ENCODE peak calls at places on chromosomes 4 and X, in seven cellular contexts. One of them, this sample, is unnamed.
A peak's percentile ranks its signal among the peaks of the same experiment; 100 is the strongest.

GRCh38 chrX:103356023-103356798 is at the start of gene TCEAL9:
- DNase-seq in spleen: no peak
- DNase-seq in fibroblast of lung: peak; percentile 88
- DNase-seq in IMR-90: peak; percentile 83
- DNase-seq in left lung: no peak
- DNase-seq in K562: peak; percentile 14
- DNase-seq in prostate gland: peak; percentile 40
- DNase-seq in this sample: peak; percentile 30

GRCh38 chr4:153610623-153611376 is 73.3 kb upstream of the TLR2 start:
- DNase-seq in fibroblast of lung: no peak
- DNase-seq in prostate gland: no peak
- DNase-seq in K562: no peak
- DNase-seq in spleen: no peak
- DNase-seq in IMR-90: no peak
- DNase-seq in left lung: no peak
- DNase-seq in this sample: no peak

GRCh38 chr4:157713342-157713741 is 459.5 kb downstream of the GASK1B start:
- DNase-seq in fibroblast of lung: no peak
- DNase-seq in left lung: no peak
- DNase-seq in K562: no peak
- DNase-seq in spleen: no peak
- DNase-seq in prostate gland: no peak
- DNase-seq in IMR-90: no peak
- DNase-seq in this sample: no peak

GRCh38 chr4:112560084-112560483 is 44.1 kb upstream of the NEUROG2 start:
- DNase-seq in spleen: no peak
- DNase-seq in left lung: no peak
- DNase-seq in prostate gland: no peak
- DNase-seq in K562: no peak
- DNase-seq in IMR-90: no peak
- DNase-seq in fibroblast of lung: no peak
- DNase-seq in this sample: no peak

GRCh38 chr4:42428036-42428435 is 30.7 kb downstream of the SHISA3 start:
- DNase-seq in IMR-90: no peak
- DNase-seq in prostate gland: no peak
- DNase-seq in fibroblast of lung: no peak
- DNase-seq in spleen: no peak
- DNase-seq in K562: no peak
- DNase-seq in left lung: no peak
- DNase-seq in this sample: no peak

GRCh38 chr4:26021417-26022345 is 107.7 kb downstream of the SMIM20 start:
- DNase-seq in left lung: no peak
- DNase-seq in prostate gland: no peak
- DNase-seq in spleen: no peak
- DNase-seq in fibroblast of lung: peak; percentile 32
- DNase-seq in IMR-90: no peak
- DNase-seq in K562: no peak
- DNase-seq in this sample: no peak

GRCh38 chr4:126344472-126344871 is 1029.7 kb downstream of the FAT4 start:
- DNase-seq in spleen: no peak
- DNase-seq in prostate gland: no peak
- DNase-seq in IMR-90: no peak
- DNase-seq in fibroblast of lung: no peak
- DNase-seq in K562: no peak
- DNase-seq in left lung: no peak
- DNase-seq in this sample: no peak

GRCh38 chr4:86160423-86160822 is 199.4 kb downstream of the MAPK10 start:
- DNase-seq in fibroblast of lung: no peak
- DNase-seq in spleen: no peak
- DNase-seq in IMR-90: no peak
- DNase-seq in left lung: no peak
- DNase-seq in prostate gland: no peak
- DNase-seq in K562: no peak
- DNase-seq in this sample: no peak

GRCh38 chrX:24341795-24342194 is 18.6 kb upstream of the SUPT20HL1 start:
- DNase-seq in K562: no peak
- DNase-seq in left lung: no peak
- DNase-seq in prostate gland: no peak
- DNase-seq in IMR-90: peak; percentile 81
- DNase-seq in spleen: no peak
- DNase-seq in fibroblast of lung: no peak
- DNase-seq in this sample: no peak

GRCh38 chr4:8329560-8329858 is 60.0 kb downstream of the HTRA3 start:
- DNase-seq in left lung: no peak
- DNase-seq in spleen: peak; percentile 48
- DNase-seq in fibroblast of lung: no peak
- DNase-seq in K562: no peak
- DNase-seq in prostate gland: no peak
- DNase-seq in IMR-90: no peak
- DNase-seq in this sample: no peak

GRCh38 chr4:6493668-6494304 is 21.4 kb upstream of the PPP2R2C start:
- DNase-seq in fibroblast of lung: peak; percentile 6
- DNase-seq in left lung: no peak
- DNase-seq in spleen: no peak
- DNase-seq in IMR-90: peak; percentile 3
- DNase-seq in prostate gland: no peak
- DNase-seq in K562: no peak
- DNase-seq in this sample: peak; percentile 18

GRCh38 chr4:107153956-107154355 is 117.8 kb upstream of the DKK2 start:
- DNase-seq in spleen: no peak
- DNase-seq in K562: no peak
- DNase-seq in IMR-90: no peak
- DNase-seq in fibroblast of lung: no peak
- DNase-seq in left lung: no peak
- DNase-seq in prostate gland: no peak
- DNase-seq in this sample: no peak

GRCh38 chrX:123731258-123731986 is 1.4 kb downstream of the THOC2 start:
- DNase-seq in prostate gland: no peak
- DNase-seq in K562: peak; percentile 42
- DNase-seq in IMR-90: peak; percentile 15
- DNase-seq in spleen: no peak
- DNase-seq in fibroblast of lung: peak; percentile 11
- DNase-seq in left lung: no peak
- DNase-seq in this sample: no peak

GRCh38 chrX:2430265-2430825 is 70.4 kb downstream of the DHRSX start:
- DNase-seq in spleen: peak; percentile 81
- DNase-seq in left lung: peak; percentile 86
- DNase-seq in prostate gland: no peak
- DNase-seq in IMR-90: peak; percentile 4
- DNase-seq in K562: no peak
- DNase-seq in fibroblast of lung: peak; percentile 33
- DNase-seq in this sample: no peak

GRCh38 chrX:136162827-136163427 is 15.6 kb downstream of the FHL1 start:
- DNase-seq in fibroblast of lung: peak; percentile 59
- DNase-seq in prostate gland: no peak
- DNase-seq in spleen: no peak
- DNase-seq in left lung: no peak
- DNase-seq in IMR-90: peak; percentile 43
- DNase-seq in K562: peak; percentile 53
- DNase-seq in this sample: no peak

GRCh38 chr4:184100297-184100885 is 117.3 kb downstream of the ENPP6 start:
- DNase-seq in fibroblast of lung: peak; percentile 43
- DNase-seq in left lung: peak; percentile 92
- DNase-seq in IMR-90: peak; percentile 26
- DNase-seq in prostate gland: no peak
- DNase-seq in K562: peak; percentile 71
- DNase-seq in spleen: peak; percentile 86
- DNase-seq in this sample: peak; percentile 57

GRCh38 chrX:136779346-136779781 is 1.4 kb downstream of the ARHGEF6 start:
- DNase-seq in fibroblast of lung: no peak
- DNase-seq in IMR-90: no peak
- DNase-seq in K562: no peak
- DNase-seq in prostate gland: no peak
- DNase-seq in left lung: no peak
- DNase-seq in spleen: no peak
- DNase-seq in this sample: no peak

GRCh38 chr4:176150704-176151103 is 44.7 kb downstream of the SPATA4 start:
- DNase-seq in left lung: no peak
- DNase-seq in prostate gland: no peak
- DNase-seq in fibroblast of lung: no peak
- DNase-seq in spleen: no peak
- DNase-seq in K562: no peak
- DNase-seq in IMR-90: no peak
- DNase-seq in this sample: no peak

GRCh38 chrX:46572295-46572936 is 1.1 kb upstream of the CHST7 start:
- DNase-seq in prostate gland: no peak
- DNase-seq in left lung: no peak
- DNase-seq in IMR-90: no peak
- DNase-seq in fibroblast of lung: no peak
- DNase-seq in K562: peak; percentile 8
- DNase-seq in spleen: no peak
- DNase-seq in this sample: no peak

GRCh38 chrX:46574337-46574940 is 874 bp downstream of the CHST7 start:
- DNase-seq in K562: no peak
- DNase-seq in fibroblast of lung: no peak
- DNase-seq in left lung: peak; percentile 82
- DNase-seq in IMR-90: no peak
- DNase-seq in prostate gland: no peak
- DNase-seq in spleen: no peak
- DNase-seq in this sample: no peak

GRCh38 chrX:46573896-46574336 is 351 bp downstream of the CHST7 start:
- DNase-seq in left lung: no peak
- DNase-seq in IMR-90: peak; percentile 48
- DNase-seq in spleen: peak; percentile 93
- DNase-seq in fibroblast of lung: peak; percentile 57
- DNase-seq in K562: no peak
- DNase-seq in prostate gland: peak; percentile 27
- DNase-seq in this sample: peak; percentile 64

GRCh38 chrX:46574941-46575381 is 1.4 kb downstream of the CHST7 start:
- DNase-seq in prostate gland: no peak
- DNase-seq in left lung: peak; percentile 85
- DNase-seq in K562: no peak
- DNase-seq in fibroblast of lung: no peak
- DNase-seq in IMR-90: no peak
- DNase-seq in spleen: peak; percentile 86
- DNase-seq in this sample: peak; percentile 56

DNA sequence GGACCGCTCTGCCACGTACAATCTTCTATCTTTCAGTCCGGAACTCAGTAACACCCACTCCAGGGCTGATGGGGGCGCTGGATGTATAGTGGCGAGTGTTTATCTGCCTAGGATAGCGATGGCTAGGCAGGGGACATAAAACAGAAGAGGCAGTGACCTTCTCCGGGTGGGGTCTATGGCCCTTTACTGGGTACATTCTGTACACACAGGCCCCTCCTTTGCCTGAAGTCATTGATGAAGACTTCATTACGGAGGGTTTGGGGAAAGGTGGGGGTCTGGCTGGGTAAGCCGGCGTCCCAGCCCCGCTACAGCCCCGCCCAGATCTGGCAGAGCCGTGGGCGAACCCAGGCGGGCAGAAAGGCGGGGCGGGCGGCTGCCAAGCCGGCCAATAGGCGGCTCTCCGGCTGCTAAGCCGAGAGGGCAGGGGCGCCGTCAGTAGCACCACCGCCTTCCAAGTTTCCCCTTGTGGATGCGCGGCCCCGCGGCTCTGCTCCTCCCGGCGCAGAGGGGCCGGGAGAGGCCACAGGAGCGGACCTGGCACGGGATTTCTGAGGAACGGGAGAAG is at the start of gene CHST7:
- DNase-seq in fibroblast of lung: peak; percentile 67
- DNase-seq in K562: no peak
- DNase-seq in prostate gland: peak; percentile 24
- DNase-seq in IMR-90: peak; percentile 52
- DNase-seq in spleen: peak; percentile 92
- DNase-seq in left lung: peak; percentile 90
- DNase-seq in this sample: peak; percentile 30
- TF ChIP-seq CTCF in fibroblast of lung: no peak
- TF ChIP-seq CTCF in K562: no peak
- TF ChIP-seq CTCF in prostate gland: no peak
- TF ChIP-seq CTCF in IMR-90: peak; percentile 39
- TF ChIP-seq CTCF in spleen: peak; percentile 15
- TF ChIP-seq CTCF in left lung: no peak
- TF ChIP-seq CTCF in this sample: no peak

GRCh38 chrX:13471269-13471668 is 98.1 kb upstream of the EGFL6 start:
- DNase-seq in K562: no peak
- DNase-seq in fibroblast of lung: no peak
- DNase-seq in left lung: no peak
- DNase-seq in IMR-90: no peak
- DNase-seq in spleen: no peak
- DNase-seq in prostate gland: no peak
- DNase-seq in this sample: no peak
- H3K4me1 ChIP-seq in K562: no peaks in the 10 kb centered on the region
- H3K4me1 ChIP-seq in fibroblast of lung: peaks cover 4% of the 10 kb centered on the region
- H3K4me1 ChIP-seq in left lung: no peaks in the 10 kb centered on the region
- H3K4me1 ChIP-seq in IMR-90: peaks cover 7% of the 10 kb centered on the region
- H3K4me1 ChIP-seq in spleen: no peaks in the 10 kb centered on the region
- H3K4me1 ChIP-seq in prostate gland: no peaks in the 10 kb centered on the region
- H3K4me1 ChIP-seq in this sample: no peaks in the 10 kb centered on the region

DNA sequence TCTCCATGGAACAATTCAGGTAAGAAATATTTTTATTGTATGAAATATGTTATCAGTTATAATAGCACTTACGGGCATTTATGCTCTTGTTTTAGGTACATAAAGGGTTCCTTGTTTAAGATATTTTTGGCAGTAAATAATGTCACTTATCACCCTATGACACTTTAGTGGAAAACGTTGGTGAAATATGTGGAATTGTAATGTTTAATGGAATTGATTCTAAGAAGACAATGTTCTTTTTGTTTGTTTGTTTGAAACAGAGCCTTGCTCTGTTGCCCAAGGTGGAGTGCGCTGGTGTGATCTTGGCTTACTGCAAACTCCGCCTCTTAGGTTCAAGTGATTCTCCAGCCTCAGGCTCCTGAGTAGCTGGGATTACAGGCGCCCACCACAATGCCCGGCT is 17.4 kb downstream of the NPNT start:
- DNase-seq in spleen: no peak
- DNase-seq in K562: no peak
- DNase-seq in IMR-90: no peak
- DNase-seq in prostate gland: no peak
- DNase-seq in left lung: no peak
- DNase-seq in fibroblast of lung: no peak
- DNase-seq in this sample: no peak
- H3K4me3 ChIP-seq in spleen: no peak overlapping the region
- H3K4me3 ChIP-seq in K562: no peak overlapping the region
- H3K4me3 ChIP-seq in IMR-90: no peak overlapping the region
- H3K4me3 ChIP-seq in prostate gland: no peak overlapping the region
- H3K4me3 ChIP-seq in left lung: no peak overlapping the region
- H3K4me3 ChIP-seq in fibroblast of lung: no peak overlapping the region
- H3K4me3 ChIP-seq in this sample: no peak overlapping the region

DNA sequence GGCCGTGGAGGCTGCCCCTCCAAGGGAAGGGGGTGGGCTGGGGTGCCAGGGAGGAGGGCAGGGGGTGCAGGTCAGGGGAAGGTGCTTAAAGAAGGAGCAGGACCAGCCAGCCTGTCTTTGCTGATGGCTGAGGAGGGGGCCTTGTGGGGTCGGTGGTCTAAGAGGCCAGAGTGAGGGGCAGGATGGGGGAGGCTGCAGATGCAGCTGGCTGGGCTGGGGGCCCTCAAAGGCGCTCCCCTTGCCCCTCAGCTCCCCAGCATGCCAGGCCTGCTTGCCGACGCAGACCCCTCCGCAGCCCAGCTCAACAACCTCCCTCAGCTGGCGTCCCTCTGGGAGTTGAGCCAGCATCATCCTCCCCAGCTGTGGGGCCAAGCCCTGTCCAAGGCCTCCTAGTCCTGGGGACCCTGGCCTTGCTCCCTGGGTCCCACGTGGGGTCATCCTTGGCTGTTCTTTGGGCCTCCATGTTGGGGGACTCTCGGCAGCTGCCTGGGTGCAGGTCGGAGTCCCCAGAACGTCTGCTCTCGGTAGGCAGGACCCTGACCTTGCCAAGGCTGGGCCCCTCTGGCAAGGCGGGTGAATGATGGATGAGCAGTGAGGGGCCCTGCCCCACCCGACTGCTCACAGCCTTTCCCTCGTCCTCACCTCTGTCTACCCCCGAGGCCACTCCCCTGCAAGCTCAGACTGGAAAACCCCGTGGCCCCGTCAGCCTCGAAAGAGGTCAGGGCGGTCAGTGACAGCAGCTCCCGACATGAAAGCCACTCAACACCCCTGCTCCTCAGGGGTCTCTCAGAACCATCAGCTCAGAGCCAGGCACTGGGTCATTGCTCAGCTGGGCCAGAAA is 119.4 kb downstream of the FAM53A start:
- DNase-seq in left lung: peak; percentile 58
- DNase-seq in K562: no peak
- DNase-seq in IMR-90: no peak
- DNase-seq in prostate gland: no peak
- DNase-seq in spleen: peak; percentile 51
- DNase-seq in fibroblast of lung: no peak
- DNase-seq in this sample: no peak
- TF ChIP-seq CTCF in left lung: no peak
- TF ChIP-seq CTCF in K562: no peak
- TF ChIP-seq CTCF in IMR-90: no peak
- TF ChIP-seq CTCF in prostate gland: no peak
- TF ChIP-seq CTCF in spleen: no peak
- TF ChIP-seq CTCF in fibroblast of lung: no peak
- TF ChIP-seq CTCF in this sample: no peak